ENCODE peak calls at places on chromosome 13, in six cellular contexts. One of them, this sample, is unnamed. For H3K36me3, the result is how much of the 10 kb centered on the place peaks cover.

GRCh38 chr13:79658333-79658975 is 177.5 kb downstream of the NDFIP2 start:
- DNase-seq in cardiac muscle cell: no peak
- DNase-seq in breast epithelium: no peak
- DNase-seq in fibroblast of lung: no peak
- DNase-seq in ascending aorta: no peak
- DNase-seq in stomach: no peak
- DNase-seq in this sample: no peak

GRCh38 chr13:48403929-48404328 is 9.0 kb downstream of the LPAR6 start:
- DNase-seq in fibroblast of lung: no peak
- DNase-seq in cardiac muscle cell: no peak
- DNase-seq in stomach: no peak
- DNase-seq in breast epithelium: no peak
- DNase-seq in ascending aorta: no peak
- DNase-seq in this sample: no peak

GRCh38 chr13:50322006-50322405 is 306.8 kb downstream of the KCNRG start:
- DNase-seq in fibroblast of lung: no peak
- DNase-seq in breast epithelium: no peak
- DNase-seq in cardiac muscle cell: no peak
- DNase-seq in ascending aorta: no peak
- DNase-seq in stomach: no peak
- DNase-seq in this sample: no peak

GRCh38 chr13:106919093-106919492 is 351.2 kb upstream of the ARGLU1 start:
- DNase-seq in cardiac muscle cell: no peak
- DNase-seq in fibroblast of lung: no peak
- DNase-seq in ascending aorta: no peak
- DNase-seq in stomach: no peak
- DNase-seq in breast epithelium: no peak
- DNase-seq in this sample: no peak

GRCh38 chr13:102903659-102904407 is 58.0 kb downstream of the ERCC5 start:
- DNase-seq in stomach: no peak
- DNase-seq in breast epithelium: no peak
- DNase-seq in ascending aorta: no peak
- DNase-seq in fibroblast of lung: peak
- DNase-seq in cardiac muscle cell: peak
- DNase-seq in this sample: no peak

GRCh38 chr13:61414686-61415664 is 674 bp downstream of the PCDH20 start:
- DNase-seq in breast epithelium: peak
- DNase-seq in ascending aorta: no peak
- DNase-seq in cardiac muscle cell: peak
- DNase-seq in fibroblast of lung: peak
- DNase-seq in stomach: peak
- DNase-seq in this sample: no peak

GRCh38 chr13:40143559-40143958 is 488.1 kb downstream of the COG6 start:
- DNase-seq in cardiac muscle cell: no peak
- DNase-seq in stomach: no peak
- DNase-seq in fibroblast of lung: no peak
- DNase-seq in breast epithelium: no peak
- DNase-seq in ascending aorta: no peak
- DNase-seq in this sample: no peak

GRCh38 chr13:95269756-95270155 is 31.5 kb downstream of the ABCC4 start:
- DNase-seq in fibroblast of lung: no peak
- DNase-seq in ascending aorta: no peak
- DNase-seq in stomach: no peak
- DNase-seq in breast epithelium: no peak
- DNase-seq in cardiac muscle cell: no peak
- DNase-seq in this sample: no peak

GRCh38 chr13:51793570-51794273 is 10.2 kb downstream of the DHRS12 start:
- DNase-seq in fibroblast of lung: peak
- DNase-seq in ascending aorta: no peak
- DNase-seq in breast epithelium: no peak
- DNase-seq in stomach: no peak
- DNase-seq in cardiac muscle cell: peak
- DNase-seq in this sample: no peak

GRCh38 chr13:25300861-25301346 is 521 bp upstream of the NUP58 start:
- DNase-seq in stomach: no peak
- DNase-seq in ascending aorta: no peak
- DNase-seq in breast epithelium: no peak
- DNase-seq in cardiac muscle cell: peak
- DNase-seq in fibroblast of lung: no peak
- DNase-seq in this sample: peak

GRCh38 chr13:77584111-77584510 is 48.6 kb downstream of the SCEL start:
- DNase-seq in ascending aorta: no peak
- DNase-seq in cardiac muscle cell: no peak
- DNase-seq in breast epithelium: no peak
- DNase-seq in fibroblast of lung: no peak
- DNase-seq in stomach: no peak
- DNase-seq in this sample: no peak

GRCh38 chr13:51995677-51996551 is 15.3 kb downstream of the ATP7B start:
- DNase-seq in breast epithelium: no peak
- DNase-seq in ascending aorta: no peak
- DNase-seq in stomach: peak
- DNase-seq in fibroblast of lung: peak
- DNase-seq in cardiac muscle cell: peak
- DNase-seq in this sample: no peak

GRCh38 chr13:72194531-72194930 is 327.5 kb upstream of the DACH1 start:
- DNase-seq in stomach: no peak
- DNase-seq in breast epithelium: peak
- DNase-seq in ascending aorta: no peak
- DNase-seq in fibroblast of lung: no peak
- DNase-seq in cardiac muscle cell: no peak
- DNase-seq in this sample: no peak

GRCh38 chr13:109451726-109452125 is 334.7 kb downstream of the IRS2 start:
- DNase-seq in fibroblast of lung: no peak
- DNase-seq in stomach: no peak
- DNase-seq in ascending aorta: no peak
- DNase-seq in cardiac muscle cell: no peak
- DNase-seq in breast epithelium: no peak
- DNase-seq in this sample: no peak

DNA sequence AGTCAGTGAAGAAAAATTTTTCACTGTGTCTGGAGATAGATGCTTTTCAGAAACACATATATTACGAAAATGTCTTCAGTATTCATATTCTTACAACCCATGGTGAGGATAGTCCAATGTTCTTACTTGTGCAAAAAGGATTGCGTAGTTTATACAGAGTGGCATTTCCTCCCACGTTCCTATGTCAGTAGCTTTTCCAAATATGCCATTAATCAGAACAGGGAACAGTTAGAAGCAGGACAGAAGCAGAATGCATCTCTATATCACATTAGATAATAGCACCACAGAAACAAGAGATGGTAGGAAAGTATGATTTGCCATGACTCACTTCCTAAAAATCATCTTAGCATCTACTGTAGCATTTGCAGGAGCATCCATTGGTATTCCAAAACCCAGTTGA is 282.9 kb downstream of the SLITRK5 start:
- DNase-seq in ascending aorta: no peak
- DNase-seq in cardiac muscle cell: peak
- DNase-seq in breast epithelium: no peak
- DNase-seq in stomach: no peak
- DNase-seq in fibroblast of lung: peak
- DNase-seq in this sample: no peak
- TF ChIP-seq CTCF in ascending aorta: no peak
- TF ChIP-seq CTCF in cardiac muscle cell: no peak
- TF ChIP-seq CTCF in breast epithelium: no peak
- TF ChIP-seq CTCF in stomach: no peak
- TF ChIP-seq CTCF in fibroblast of lung: no peak
- TF ChIP-seq CTCF in this sample: no peak

DNA sequence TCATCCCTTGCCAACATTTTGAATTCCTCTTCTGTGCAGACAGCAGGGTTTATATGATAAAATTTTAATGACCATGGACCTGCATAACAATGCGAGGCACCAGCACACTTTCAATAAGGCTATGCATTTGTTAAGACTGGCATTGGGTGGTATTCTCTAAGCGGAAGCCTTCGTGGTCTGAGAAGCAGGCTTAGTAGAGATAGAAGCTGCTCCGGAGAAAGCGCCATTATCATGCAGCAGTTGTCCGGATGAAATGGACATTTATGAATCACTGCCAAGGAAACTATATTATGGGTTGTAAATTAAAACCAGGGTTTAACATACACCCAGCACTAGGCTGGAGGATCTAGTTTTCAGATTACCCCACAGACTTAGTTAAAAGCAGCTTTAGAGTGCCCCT is 193.4 kb downstream of the PCDH9 start:
- DNase-seq in stomach: no peak
- DNase-seq in breast epithelium: no peak
- DNase-seq in ascending aorta: no peak
- DNase-seq in cardiac muscle cell: no peak
- DNase-seq in fibroblast of lung: no peak
- DNase-seq in this sample: no peak
- H3K4me3 ChIP-seq in stomach: no peak
- H3K4me3 ChIP-seq in breast epithelium: no peak
- H3K4me3 ChIP-seq in ascending aorta: no peak
- H3K4me3 ChIP-seq in cardiac muscle cell: no peak
- H3K4me3 ChIP-seq in fibroblast of lung: no peak
- H3K4me3 ChIP-seq in this sample: no peak

GRCh38 chr13:46173656-46174055 is 8.3 kb downstream of the LCP1 start:
- DNase-seq in ascending aorta: no peak
- DNase-seq in fibroblast of lung: no peak
- DNase-seq in breast epithelium: no peak
- DNase-seq in cardiac muscle cell: no peak
- DNase-seq in stomach: no peak
- DNase-seq in this sample: no peak
- H3K36me3 ChIP-seq in ascending aorta: under half
- H3K36me3 ChIP-seq in fibroblast of lung: under half
- H3K36me3 ChIP-seq in breast epithelium: under half
- H3K36me3 ChIP-seq in cardiac muscle cell: under half
- H3K36me3 ChIP-seq in stomach: under half
- H3K36me3 ChIP-seq in this sample: under half

DNA sequence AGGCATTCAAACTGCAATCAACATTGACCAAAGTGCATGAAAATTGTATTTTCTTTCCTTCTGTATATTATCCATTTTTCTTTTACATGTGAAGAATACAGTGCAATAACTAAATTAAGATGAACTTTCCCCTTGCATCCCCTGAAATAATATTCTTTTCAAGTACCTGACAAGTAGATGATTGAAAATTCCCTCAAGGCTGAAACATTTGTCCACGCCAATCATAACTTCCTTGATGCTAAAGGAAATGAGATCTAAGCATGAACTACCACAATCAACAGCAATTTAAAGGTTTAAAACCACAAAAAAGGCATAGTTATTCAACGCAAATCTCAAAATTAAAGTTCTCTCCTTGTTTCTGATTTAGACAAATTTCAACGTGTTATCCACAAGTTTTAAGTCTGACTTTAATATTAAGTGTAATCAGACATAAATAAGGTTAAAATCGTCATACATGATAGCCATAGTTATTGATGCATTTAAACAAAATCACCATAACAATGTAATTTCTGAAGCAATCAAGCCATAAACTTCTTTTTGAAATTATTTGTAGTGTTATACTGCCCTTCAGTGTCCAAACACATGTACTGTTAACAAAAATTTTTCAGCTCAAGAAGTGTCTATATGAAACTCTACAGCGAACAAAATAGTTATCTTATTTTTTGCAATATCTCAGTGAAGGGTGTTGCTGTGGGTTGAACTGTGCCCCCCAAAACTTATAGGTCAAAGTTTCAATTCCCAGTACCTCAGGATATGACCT is 169.5 kb downstream of the DCLK1 start:
- DNase-seq in ascending aorta: no peak
- DNase-seq in stomach: no peak
- DNase-seq in cardiac muscle cell: no peak
- DNase-seq in breast epithelium: no peak
- DNase-seq in fibroblast of lung: peak
- DNase-seq in this sample: no peak
- TF ChIP-seq CTCF in ascending aorta: peak
- TF ChIP-seq CTCF in stomach: no peak
- TF ChIP-seq CTCF in cardiac muscle cell: no peak
- TF ChIP-seq CTCF in breast epithelium: peak
- TF ChIP-seq CTCF in fibroblast of lung: no peak
- TF ChIP-seq CTCF in this sample: no peak

GRCh38 chr13:57631607-57632275 is at the start of gene PCDH17:
- DNase-seq in stomach: peak
- DNase-seq in fibroblast of lung: peak
- DNase-seq in ascending aorta: no peak
- DNase-seq in cardiac muscle cell: peak
- DNase-seq in breast epithelium: peak
- DNase-seq in this sample: no peak
- H3K4me3 ChIP-seq in stomach: peak
- H3K4me3 ChIP-seq in fibroblast of lung: peak
- H3K4me3 ChIP-seq in ascending aorta: peak
- H3K4me3 ChIP-seq in cardiac muscle cell: peak
- H3K4me3 ChIP-seq in breast epithelium: peak
- H3K4me3 ChIP-seq in this sample: peak

GRCh38 chr13:113239357-113239756 is 29.9 kb downstream of the CUL4A start:
- DNase-seq in stomach: no peak
- DNase-seq in fibroblast of lung: no peak
- DNase-seq in ascending aorta: no peak
- DNase-seq in breast epithelium: no peak
- DNase-seq in cardiac muscle cell: no peak
- DNase-seq in this sample: no peak
- H3K36me3 ChIP-seq in stomach: under half
- H3K36me3 ChIP-seq in fibroblast of lung: under half
- H3K36me3 ChIP-seq in ascending aorta: half or more
- H3K36me3 ChIP-seq in breast epithelium: under half
- H3K36me3 ChIP-seq in cardiac muscle cell: half or more
- H3K36me3 ChIP-seq in this sample: under half

GRCh38 chr13:110813646-110814624 is 100.4 kb downstream of the ING1 start:
- DNase-seq in cardiac muscle cell: no peak
- DNase-seq in breast epithelium: no peak
- DNase-seq in fibroblast of lung: no peak
- DNase-seq in stomach: no peak
- DNase-seq in ascending aorta: no peak
- DNase-seq in this sample: no peak
- TF ChIP-seq CTCF in cardiac muscle cell: no peak
- TF ChIP-seq CTCF in breast epithelium: no peak
- TF ChIP-seq CTCF in fibroblast of lung: no peak
- TF ChIP-seq CTCF in stomach: no peak
- TF ChIP-seq CTCF in ascending aorta: no peak
- TF ChIP-seq CTCF in this sample: no peak

GRCh38 chr13:23183292-23183691 is 2.5 kb downstream of the SGCG start:
- DNase-seq in cardiac muscle cell: no peak
- DNase-seq in fibroblast of lung: no peak
- DNase-seq in ascending aorta: no peak
- DNase-seq in breast epithelium: no peak
- DNase-seq in stomach: no peak
- DNase-seq in this sample: no peak
- H3K4me3 ChIP-seq in cardiac muscle cell: no peak
- H3K4me3 ChIP-seq in fibroblast of lung: no peak
- H3K4me3 ChIP-seq in ascending aorta: no peak
- H3K4me3 ChIP-seq in breast epithelium: no peak
- H3K4me3 ChIP-seq in stomach: no peak
- H3K4me3 ChIP-seq in this sample: no peak

GRCh38 chr13:114272977-114273376 is 8.4 kb upstream of the UPF3A start:
- DNase-seq in fibroblast of lung: no peak
- DNase-seq in breast epithelium: no peak
- DNase-seq in stomach: no peak
- DNase-seq in ascending aorta: no peak
- DNase-seq in cardiac muscle cell: no peak
- DNase-seq in this sample: no peak
- H3K36me3 ChIP-seq in fibroblast of lung: under half
- H3K36me3 ChIP-seq in breast epithelium: under half
- H3K36me3 ChIP-seq in stomach: under half
- H3K36me3 ChIP-seq in ascending aorta: half or more
- H3K36me3 ChIP-seq in cardiac muscle cell: under half
- H3K36me3 ChIP-seq in this sample: under half

GRCh38 chr13:63120883-63121282 is 1705.2 kb upstream of the PCDH20 start:
- DNase-seq in breast epithelium: no peak
- DNase-seq in stomach: no peak
- DNase-seq in fibroblast of lung: no peak
- DNase-seq in cardiac muscle cell: no peak
- DNase-seq in ascending aorta: no peak
- DNase-seq in this sample: no peak

GRCh38 chr13:63124863-63125262 is 1709.2 kb upstream of the PCDH20 start:
- DNase-seq in ascending aorta: no peak
- DNase-seq in stomach: no peak
- DNase-seq in breast epithelium: no peak
- DNase-seq in fibroblast of lung: peak
- DNase-seq in cardiac muscle cell: peak
- DNase-seq in this sample: no peak
- TF ChIP-seq CTCF in ascending aorta: no peak
- TF ChIP-seq CTCF in stomach: no peak
- TF ChIP-seq CTCF in breast epithelium: peak
- TF ChIP-seq CTCF in fibroblast of lung: no peak
- TF ChIP-seq CTCF in cardiac muscle cell: peak
- TF ChIP-seq CTCF in this sample: no peak

This sample was measured in CD8-positive, alpha-beta T cell.